ENCODE peak calls at places on chromosomes 7 and 10, in eight cellular contexts. P is SK-N-SH, R is HCT116, I is GM23248, A is MM.1S, F is PC-3, V is OCI-LY7, E is GM23338. M is an unnamed sample. For H3K79me2, the result is how much of the 10 kb centered on the place peaks cover.

GRCh38 chr7:105963038-105963667 is at the start of gene CDHR3:
- DNase-seq in V (no peak), I (no peak), P (no peak), F (no peak), A (no peak), E (no peak), R (no peak), M (no peak)

GRCh38 chr10:13346912-13347234 is 1.2 kb downstream of the SEPHS1 start:
- DNase-seq in F (no peak), E (peak), P (peak), R (no peak), I (no peak), A (peak), V (no peak), M (peak)

GRCh38 chr10:25815999-25816768 is 117.8 kb upstream of the MYO3A start:
- DNase-seq in E (no peak), V (peak), I (no peak), P (no peak), F (no peak), A (peak), R (no peak), M (no peak)

GRCh38 chr7:96224682-96225081 is 97.2 kb downstream of the SLC25A13 start:
- DNase-seq in F (peak), R (no peak), I (no peak), V (no peak), P (peak), A (no peak), E (peak), M (peak)

GRCh38 chr7:159046300-159046699 is 98.4 kb downstream of the VIPR2 start:
- DNase-seq in P (no peak), V (no peak), E (no peak), R (no peak), I (no peak), A (no peak), F (no peak), M (no peak)

GRCh38 chr7:28407643-28408042 is 4.7 kb upstream of the CREB5 start:
- DNase-seq in F (peak), P (peak), A (no peak), V (no peak), E (no peak), I (peak), R (no peak), M (no peak)

GRCh38 chr7:140920745-140921144 is 4.0 kb downstream of the BRAF start:
- DNase-seq in I (no peak), A (no peak), P (no peak), F (no peak), V (no peak), R (no peak), E (no peak), M (no peak)

GRCh38 chr7:38248069-38248567 is 25.3 kb downstream of the TARP start:
- DNase-seq in F (no peak), P (no peak), I (no peak), E (no peak), A (no peak), V (no peak), R (no peak), M (no peak)

GRCh38 chr7:82319674-82320118 is 123.9 kb downstream of the CACNA2D1 start:
- DNase-seq in E (no peak), F (no peak), R (no peak), V (no peak), P (peak), A (no peak), I (peak), M (peak)

GRCh38 chr7:36303202-36304098 is 86.2 kb upstream of the ANLN start:
- DNase-seq in F (peak), V (no peak), P (peak), R (peak), E (no peak), I (peak), A (peak), M (peak)

GRCh38 chr10:6411424-6411823 is 168.7 kb downstream of the PRKCQ start:
- DNase-seq in V (no peak), A (no peak), P (no peak), R (no peak), E (no peak), I (no peak), F (no peak), M (no peak)

GRCh38 chr7:134690016-134690415 is 43.4 kb downstream of the BPGM start:
- DNase-seq in R (no peak), A (peak), V (no peak), F (peak), E (no peak), I (peak), P (peak), M (no peak)

GRCh38 chr10:128604025-128604424 is 477.8 kb upstream of the MKI67 start:
- DNase-seq in R (no peak), V (no peak), A (no peak), P (no peak), F (no peak), E (no peak), I (no peak), M (no peak)

GRCh38 chr10:81027223-81027622 is 489.5 kb downstream of the SH2D4B start:
- DNase-seq in P (no peak), E (no peak), I (no peak), V (no peak), A (no peak), R (no peak), F (no peak), M (no peak)

GRCh38 chr10:113493195-113493594 is 59.7 kb upstream of the HABP2 start:
- DNase-seq in A (no peak), P (no peak), I (peak), E (no peak), F (peak), R (no peak), V (no peak), M (no peak)

GRCh38 chr10:32332299-32332750 is 14.6 kb downstream of the EPC1 start:
- DNase-seq in A (no peak), R (no peak), E (no peak), I (no peak), P (no peak), V (peak), F (peak), M (no peak)

GRCh38 chr10:77702166-77702565 is 64.6 kb upstream of the KCNMA1 start:
- DNase-seq in R (no peak), E (no peak), A (no peak), I (peak), F (peak), P (no peak), V (no peak), M (no peak)

GRCh38 chr7:149625947-149626392 is 128.4 kb upstream of the ZNF746 start:
- DNase-seq in V (no peak), I (no peak), F (no peak), E (no peak), R (no peak), P (no peak), A (no peak), M (no peak)

GRCh38 chr7:95511716-95512260 is 26.0 kb downstream of the ASB4 start:
- DNase-seq in I (peak), E (peak), A (peak), R (peak), V (peak), F (peak), P (peak), M (peak)

GRCh38 chr10:89342219-89342966 is 14.6 kb downstream of the IFIT3 start:
- DNase-seq in V (no peak), E (no peak), R (no peak), I (peak), A (no peak), P (peak), F (no peak), M (no peak)

GRCh38 chr10:3763035-3763456 is 22.0 kb downstream of the KLF6 start:
- DNase-seq in I (peak), P (no peak), E (no peak), A (no peak), V (no peak), R (peak), F (peak), M (no peak)

GRCh38 chr7:45410893-45411292 is 163.3 kb upstream of the ADCY1 start:
- DNase-seq in E (no peak), F (no peak), V (no peak), P (no peak), A (peak), I (no peak), R (no peak), M (no peak)

GRCh38 chr10:6721964-6722615 is 142.0 kb upstream of the PRKCQ start:
- DNase-seq in A (no peak), I (peak), R (peak), P (no peak), F (peak), V (no peak), E (peak), M (no peak)

DNA sequence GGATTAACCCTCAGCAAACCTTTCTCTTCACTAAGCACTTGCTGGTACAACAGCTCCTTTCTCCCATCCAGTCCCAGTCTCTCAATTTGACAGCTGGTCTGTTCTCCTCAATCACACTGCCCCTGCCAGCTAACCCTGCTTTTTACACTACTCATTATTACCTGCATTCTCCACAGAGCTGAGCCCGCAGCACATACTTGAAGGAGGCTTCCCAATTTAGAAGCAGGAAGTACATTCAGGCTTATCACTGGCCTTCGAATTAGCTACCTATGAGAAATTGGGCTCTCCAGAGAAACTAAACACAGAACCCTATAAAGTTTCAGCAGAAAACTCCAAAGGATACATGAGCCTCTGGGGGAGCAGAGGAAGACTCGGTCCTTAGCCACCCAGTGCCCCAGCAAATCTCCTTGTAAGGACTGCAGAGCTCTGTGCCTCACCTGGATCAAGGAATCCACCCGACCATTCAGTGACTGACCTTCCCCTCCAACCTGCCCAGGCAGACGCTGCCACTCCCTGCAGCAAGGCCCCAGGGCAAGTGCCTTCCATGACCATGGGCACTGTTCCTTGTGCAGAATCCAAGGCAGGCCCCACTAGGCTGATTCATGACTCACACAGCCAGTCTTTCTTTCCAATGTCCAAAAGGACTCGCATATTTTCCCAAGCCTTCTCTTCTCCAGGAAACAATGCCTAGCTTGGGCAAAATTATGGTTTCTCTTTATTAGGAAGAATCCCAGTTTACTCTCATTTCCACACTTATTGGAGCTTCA is 68.0 kb downstream of the VOPP1 start:
- DNase-seq in P (no peak), I (peak), V (peak), F (peak), E (no peak), A (peak), R (no peak), M (no peak)
- H3K79me2 ChIP-seq in P (half or more), I (half or more), V (under half), F (under half), E (half or more), A (half or more), R (under half), M (under half)

DNA sequence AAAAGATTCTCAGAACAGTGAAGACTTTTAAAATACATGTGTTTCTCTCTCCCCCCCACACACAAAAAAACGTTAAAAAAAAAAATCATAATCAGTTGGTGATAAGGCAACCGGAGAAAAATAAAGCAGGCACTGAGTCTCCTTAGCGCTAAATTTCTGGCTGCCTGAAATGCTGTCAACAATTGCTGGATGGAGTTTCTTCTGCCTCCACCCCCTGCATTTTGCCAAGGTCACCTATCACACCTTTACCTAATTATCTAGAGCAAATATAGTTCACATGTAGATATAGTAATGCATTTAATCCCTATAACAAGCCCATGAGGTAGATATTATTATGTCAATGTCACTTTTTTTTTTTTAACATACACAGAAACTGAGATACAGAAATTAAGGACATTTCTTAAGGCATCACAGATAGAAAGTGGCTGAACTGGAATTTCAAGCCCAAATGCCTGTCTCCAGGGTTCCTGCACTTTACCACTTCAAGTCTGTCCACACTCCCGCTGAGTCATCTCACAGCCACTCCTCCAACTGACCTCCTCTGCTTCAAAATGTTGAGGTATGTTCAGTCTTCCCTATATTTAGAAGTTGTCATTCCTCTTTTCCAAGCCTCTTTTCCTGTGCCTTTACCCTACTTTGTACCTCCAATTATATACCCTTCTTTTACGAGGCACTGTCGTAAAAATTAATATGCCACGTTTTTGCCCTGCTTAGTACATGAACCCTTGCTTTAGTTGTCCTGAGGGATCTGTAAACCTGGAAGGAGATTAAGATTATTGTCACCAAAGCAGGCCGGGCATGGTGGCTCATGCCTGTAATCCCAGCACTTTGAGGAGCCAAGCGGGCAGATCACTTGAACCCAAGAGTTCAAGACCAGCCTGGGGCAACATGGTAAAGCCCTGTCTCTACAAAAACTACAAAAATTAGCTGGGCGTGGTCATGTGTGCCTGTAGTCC is 72.8 kb upstream of the MPP7 start:
- DNase-seq in I (peak), F (peak), V (no peak), P (no peak), R (peak), E (peak), A (no peak), M (no peak)
- TF ChIP-seq EZH2phosphoT487 in I (no peak), F (no peak), V (no peak), P (no peak), R (no peak), E (no peak), A (no peak), M (no peak)

GRCh38 chr7:155731375-155731774 is 80.9 kb downstream of the SHH start:
- DNase-seq in V (no peak), P (no peak), E (no peak), R (no peak), F (peak), A (no peak), I (peak), M (no peak)

GRCh38 chr7:155725073-155725346 is 80.5 kb downstream of the RBM33 start:
- DNase-seq in E (no peak), P (no peak), A (no peak), R (no peak), I (no peak), V (peak), F (no peak), M (no peak)

GRCh38 chr7:155728116-155728515 is 83.7 kb downstream of the RBM33 start:
- DNase-seq in A (no peak), E (no peak), I (no peak), F (no peak), R (no peak), V (no peak), P (no peak), M (no peak)

GRCh38 chr7:155729847-155730246 is 82.4 kb downstream of the SHH start:
- DNase-seq in F (peak), V (no peak), P (no peak), E (no peak), A (no peak), R (no peak), I (peak), M (no peak)

DNA sequence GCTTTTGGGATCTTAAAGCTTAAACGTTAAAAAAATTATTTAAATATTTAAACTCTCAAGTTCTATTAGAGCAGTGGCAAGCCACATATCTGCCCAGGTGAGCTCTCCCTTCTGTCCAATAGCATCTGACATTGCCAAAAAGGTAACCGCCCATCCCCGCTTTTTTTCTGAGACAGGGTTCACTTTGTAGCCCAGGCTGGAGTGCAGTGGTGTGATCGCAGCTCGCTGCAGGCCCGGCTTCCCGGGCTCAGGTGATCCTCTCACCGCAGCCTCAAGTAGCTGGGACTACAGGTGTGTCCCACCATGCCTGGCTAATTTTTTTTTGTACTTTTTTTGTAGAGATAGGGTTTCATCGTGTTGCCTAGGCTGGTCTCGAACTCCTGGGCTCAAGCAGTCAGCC is 83.2 kb downstream of the RBM33 start:
- DNase-seq in P (no peak), R (no peak), F (no peak), E (no peak), A (no peak), V (no peak), I (no peak), M (no peak)
- H3K79me2 ChIP-seq in P (half or more), R (under half), F (under half), E (half or more), A (half or more), V (half or more), I (half or more), M (half or more)

DNA sequence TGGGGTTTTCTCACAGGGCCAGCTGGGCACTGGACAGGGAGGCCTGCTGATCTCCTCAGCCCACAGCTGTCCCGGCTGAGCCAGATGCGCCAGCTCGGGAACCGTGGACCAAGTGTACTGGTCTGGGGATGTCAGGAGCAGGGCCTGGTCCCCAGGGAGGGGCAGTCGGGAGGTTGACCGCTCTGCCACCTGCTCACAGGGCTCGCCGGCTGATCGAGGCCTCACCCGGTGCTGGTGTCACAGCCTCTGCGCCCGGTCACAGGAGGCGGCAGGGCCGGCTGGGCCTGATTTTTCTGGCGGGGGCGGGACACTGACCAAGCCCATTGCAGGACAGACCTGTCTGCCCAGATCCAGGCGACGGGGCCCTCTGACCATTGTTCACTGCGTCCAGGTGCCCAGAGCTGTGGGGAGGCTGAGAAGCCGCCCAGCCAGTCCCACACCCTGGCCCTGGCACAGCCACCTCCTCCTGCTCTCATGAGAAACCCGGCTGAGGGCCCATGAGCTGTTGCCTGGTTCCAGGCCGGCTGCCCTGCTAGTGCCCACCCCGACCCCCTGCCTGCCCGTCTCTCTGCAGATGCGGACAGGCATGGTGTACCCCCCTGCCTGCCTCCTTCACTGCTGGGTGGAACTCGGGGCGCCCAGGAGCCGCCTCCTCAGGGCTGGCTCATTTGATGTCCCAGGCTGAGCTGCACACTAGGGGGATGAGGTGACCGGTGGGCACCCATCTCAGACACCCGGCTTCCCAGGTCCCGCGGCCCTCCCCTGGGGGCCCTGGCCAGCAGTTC is 3.0 kb upstream of the TMEM184A start:
- DNase-seq in I (no peak), P (peak), F (peak), A (no peak), R (no peak), V (no peak), E (no peak), M (no peak)
- TF ChIP-seq EZH2phosphoT487 in I (no peak), P (no peak), F (no peak), A (no peak), R (no peak), V (no peak), E (no peak), M (no peak)

M was measured in neural progenitor cell.